ENCODE peak calls at places on chromosomes 11 and 22, in nine cellular contexts. V is MM.1S, F is K562, S is osteoblast, Y is A549, H is OCI-LY7, G is lung, R is breast epithelium, Q is lower lobe of right lung. I is an unnamed sample.

GRCh38 chr11:62127426-62127825 is 3.6 kb downstream of the INCENP start:
- DNase-seq in V (no peak), F (no peak), S (peak; percentile 75), Q (no peak), R (no peak), H (no peak), Y (no peak), G (no peak), I (no peak)

GRCh38 chr11:33930317-33931021 is 38.6 kb upstream of the LMO2 start:
- DNase-seq in S (no peak), F (no peak), G (peak; percentile 38), V (no peak), Y (no peak), R (peak; percentile 44), H (no peak), Q (no peak), I (no peak)

GRCh38 chr11:99920956-99921355 is 766.1 kb upstream of the ARHGAP42 start:
- DNase-seq in V (no peak), H (no peak), Y (no peak), S (no peak), R (no peak), Q (no peak), F (no peak), G (no peak), I (no peak)

GRCh38 chr22:20993304-20994127 is 8.4 kb downstream of the THAP7 start:
- DNase-seq in F (no peak), V (no peak), Y (no peak), S (peak; percentile 70), Q (no peak), H (no peak), G (no peak), R (no peak), I (peak; percentile 58)

GRCh38 chr11:74154621-74155281 is 16.1 kb downstream of the C2CD3 start:
- DNase-seq in F (no peak), G (no peak), Q (no peak), R (no peak), V (no peak), Y (no peak), S (no peak), H (no peak), I (no peak)

GRCh38 chr11:22808559-22809197 is 20.9 kb downstream of the SVIP start:
- DNase-seq in Q (no peak), G (no peak), V (peak; percentile 22), Y (no peak), F (no peak), R (no peak), H (no peak), S (no peak), I (no peak)

GRCh38 chr11:2802389-2803185 is 83.0 kb downstream of the CDKN1C start:
- DNase-seq in G (peak; percentile 16), Y (no peak), V (no peak), R (peak; percentile 15), F (no peak), Q (peak; percentile 35), H (no peak), S (peak; percentile 75), I (peak; percentile 1)

GRCh38 chr22:46373166-46373565 is 37.7 kb downstream of the TRMU start:
- DNase-seq in H (no peak), R (no peak), V (no peak), F (no peak), S (no peak), Q (no peak), G (no peak), Y (no peak), I (peak; percentile 71)

DNA sequence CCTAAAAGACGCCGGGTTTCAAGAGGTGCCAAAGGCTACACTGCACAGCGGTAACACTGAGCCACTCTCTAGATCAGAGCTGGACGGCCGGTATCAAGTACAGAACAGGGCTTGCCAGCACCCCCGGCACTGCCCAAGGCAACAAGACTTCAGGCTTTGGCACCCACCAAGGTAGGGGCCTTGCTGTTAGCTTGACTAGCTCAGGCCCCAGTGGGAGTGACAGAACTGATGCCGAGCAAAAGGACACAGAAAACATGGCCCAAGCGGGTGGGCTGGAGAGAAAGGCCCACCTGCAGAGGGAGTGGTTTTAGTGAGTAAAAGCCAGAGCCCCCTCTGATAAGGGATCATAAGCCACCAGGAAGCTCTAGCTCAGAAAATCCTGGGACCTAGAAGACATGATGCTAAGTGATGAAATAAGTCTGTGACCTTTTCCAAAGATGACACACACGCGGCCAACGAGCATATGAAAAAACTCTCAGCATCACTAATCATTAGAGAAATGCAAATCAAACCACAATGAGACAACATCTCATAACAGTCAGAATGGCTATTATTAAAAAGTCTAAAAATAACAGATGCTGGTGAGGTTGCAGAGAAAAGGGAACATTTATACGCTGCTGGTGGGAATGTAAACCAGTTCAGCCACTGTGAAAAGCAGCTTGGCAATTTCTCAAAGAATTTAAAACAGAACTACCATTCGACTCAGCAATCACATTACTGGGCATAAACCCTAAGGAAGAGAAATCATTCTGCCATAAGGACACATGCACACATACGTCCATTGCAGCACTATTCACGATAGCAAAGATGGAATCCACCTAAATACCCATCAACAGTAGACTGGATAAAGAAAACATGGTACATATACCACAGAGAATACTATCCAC is 12.9 kb downstream of the EHD1 start:
- DNase-seq in F (no peak), Q (no peak), V (peak; percentile 80), Y (no peak), S (no peak), G (no peak), R (no peak), H (peak; percentile 80), I (no peak)
- TF ChIP-seq CTCF in F (no peak), Q (no peak), V (no peak), Y (no peak), S (no peak), G (no peak), R (no peak), H (no peak), I (no peak)

GRCh38 chr11:45218705-45219104 is 67.4 kb downstream of the SYT13 start:
- DNase-seq in Q (no peak), S (no peak), R (no peak), Y (no peak), F (no peak), V (no peak), H (no peak), G (no peak), I (no peak)

GRCh38 chr11:45215098-45215497 is 68.7 kb downstream of the PRDM11 start:
- DNase-seq in V (no peak), H (no peak), G (no peak), Y (no peak), R (no peak), S (no peak), F (no peak), Q (no peak), I (no peak)

GRCh38 chr11:45217991-45218390 is 68.2 kb downstream of the SYT13 start:
- DNase-seq in G (no peak), Q (no peak), V (no peak), H (no peak), F (no peak), S (no peak), Y (no peak), R (no peak), I (no peak)

GRCh38 chr11:45216031-45216430 is 69.6 kb downstream of the PRDM11 start:
- DNase-seq in H (no peak), V (no peak), S (no peak), R (no peak), G (no peak), F (no peak), Q (no peak), Y (no peak), I (no peak)

GRCh38 chr11:45216901-45217300 is 69.2 kb downstream of the SYT13 start:
- DNase-seq in V (no peak), R (no peak), Q (no peak), G (no peak), F (no peak), H (no peak), Y (no peak), S (no peak), I (no peak)
- H3K9me3 ChIP-seq in V (no peaks in the 10 kb centered on the region), R (no peaks in the 10 kb centered on the region), Q (no peaks in the 10 kb centered on the region), G (no peaks in the 10 kb centered on the region), F (no peaks in the 10 kb centered on the region), H (no peaks in the 10 kb centered on the region), Y (no peaks in the 10 kb centered on the region), S (no peaks in the 10 kb centered on the region), I (no peaks in the 10 kb centered on the region)

GRCh38 chr11:17547932-17548331 is 873 bp downstream of the OTOG start:
- DNase-seq in Q (no peak), V (no peak), G (no peak), R (no peak), S (peak; percentile 77), F (no peak), H (no peak), Y (no peak), I (no peak)

GRCh38 chr11:17547051-17547577 is at the start of gene OTOG:
- DNase-seq in Y (no peak), F (peak; percentile 42), G (no peak), V (no peak), H (no peak), R (no peak), S (peak; percentile 93), Q (no peak), I (no peak)

GRCh38 chr11:17546240-17546639 is 819 bp upstream of the OTOG start:
- DNase-seq in V (no peak), S (no peak), F (no peak), G (no peak), H (no peak), Q (no peak), R (no peak), Y (no peak), I (no peak)

GRCh38 chr11:17550455-17551346 is 3.6 kb downstream of the OTOG start:
- DNase-seq in Y (no peak), G (no peak), Q (no peak), R (no peak), H (no peak), S (peak; percentile 59), F (no peak), V (no peak), I (no peak)

GRCh38 chr11:17548444-17548843 is 1.4 kb downstream of the OTOG start:
- DNase-seq in F (peak; percentile 38), G (no peak), Q (no peak), Y (peak; percentile 40), R (no peak), S (no peak), V (no peak), H (peak; percentile 10), I (no peak)
- TF ChIP-seq CTCF in F (peak; percentile 29), G (no peak), Q (no peak), Y (no peak), R (no peak), S (no peak), V (no peak), H (no peak), I (no peak)

GRCh38 chr22:49142891-49143290 is 684.8 kb downstream of the BRD1 start:
- DNase-seq in G (no peak), Y (no peak), S (peak; percentile 8), V (no peak), H (no peak), F (no peak), R (no peak), Q (no peak), I (no peak)

GRCh38 chr22:49139492-49140151 is 688.1 kb downstream of the BRD1 start:
- DNase-seq in S (peak; percentile 37), V (no peak), Q (peak; percentile 30), F (no peak), G (no peak), H (no peak), R (no peak), Y (no peak), I (no peak)

GRCh38 chr22:49142281-49142680 is 685.4 kb downstream of the BRD1 start:
- DNase-seq in Q (no peak), F (no peak), S (no peak), H (no peak), Y (no peak), R (no peak), G (no peak), V (no peak), I (no peak)

GRCh38 chr22:49141761-49142160 is 685.9 kb downstream of the BRD1 start:
- DNase-seq in R (no peak), G (no peak), Y (no peak), S (peak; percentile 41), Q (peak; percentile 19), V (no peak), H (no peak), F (no peak), I (no peak)

GRCh38 chr22:49140921-49141680 is 686.6 kb downstream of the BRD1 start:
- DNase-seq in F (no peak), S (peak; percentile 19), H (no peak), G (no peak), V (no peak), Y (no peak), R (peak; percentile 32), Q (peak; percentile 29), I (no peak)
- H3K9me3 ChIP-seq in F (no peaks in the 10 kb centered on the region), S (no peaks in the 10 kb centered on the region), H (no peaks in the 10 kb centered on the region), G (peaks cover 8% of the 10 kb centered on the region), V (no peaks in the 10 kb centered on the region), Y (no peaks in the 10 kb centered on the region), R (no peaks in the 10 kb centered on the region), Q (no peaks in the 10 kb centered on the region), I (no peaks in the 10 kb centered on the region)

I was measured in pancreas.